ENCODE peak calls at places on chromosomes 4 and X, in nine cellular contexts. T is upper lobe of right lung; F is esophagus muscularis mucosa; W is HCT116; V is mammary epithelial cell; Q is SK-N-SH; G is cardiac muscle cell; D is naive thymus-derived CD4-positive, alpha-beta T cell; U is OCI-LY7. P is an unnamed sample. For H3K4me1, the result is how much of the 10 kb centered on the place peaks cover.

GRCh38 chr4:105181259-105181658 is 34.6 kb downstream of the TET2 start:
- DNase-seq in T (no peak), F (no peak), W (no peak), V (no peak), Q (no peak), G (no peak), D (no peak), U (no peak), P (no peak)

GRCh38 chr4:54440394-54441223 is 211.5 kb downstream of the PDGFRA start:
- DNase-seq in T (no peak), F (no peak), W (peak), V (peak), Q (peak), G (no peak), D (no peak), U (peak), P (peak)

GRCh38 chr4:38162240-38162784 is 202.1 kb downstream of the PTTG2 start:
- DNase-seq in T (no peak), F (no peak), W (peak), V (peak), Q (peak), G (no peak), D (no peak), U (no peak), P (peak)

GRCh38 chr4:171676555-171677215 is 136.5 kb upstream of the GALNTL6 start:
- DNase-seq in T (no peak), F (no peak), W (no peak), V (no peak), Q (no peak), G (no peak), D (no peak), U (peak), P (no peak)

GRCh38 chrX:124346064-124346876 is at the start of gene SH2D1A:
- DNase-seq in T (no peak), F (no peak), W (no peak), V (no peak), Q (no peak), G (no peak), D (peak), U (peak), P (no peak)

GRCh38 chr4:47525154-47525819 is 40.2 kb downstream of the ATP10D start:
- DNase-seq in T (no peak), F (no peak), W (peak), V (peak), Q (no peak), G (no peak), D (no peak), U (no peak), P (peak)

GRCh38 chr4:123671633-123672404 is 275.2 kb downstream of the SPRY1 start:
- DNase-seq in T (no peak), F (no peak), W (no peak), V (no peak), Q (no peak), G (no peak), D (no peak), U (no peak), P (no peak)

GRCh38 chr4:87117051-87117729 is 103.2 kb downstream of the KLHL8 start:
- DNase-seq in T (no peak), F (no peak), W (no peak), V (no peak), Q (no peak), G (no peak), D (no peak), U (no peak), P (no peak)

GRCh38 chr4:3217266-3217665 is 31.7 kb upstream of the MSANTD1 start:
- DNase-seq in T (no peak), F (no peak), W (no peak), V (no peak), Q (no peak), G (no peak), D (no peak), U (no peak), P (no peak)

GRCh38 chr4:4347585-4347984 is 39.3 kb upstream of the NSG1 start:
- DNase-seq in T (no peak), F (no peak), W (no peak), V (no peak), Q (no peak), G (no peak), D (no peak), U (peak), P (no peak)

GRCh38 chr4:82753238-82753637 is 45.4 kb downstream of the SCD5 start:
- DNase-seq in T (no peak), F (no peak), W (no peak), V (peak), Q (peak), G (peak), D (no peak), U (no peak), P (no peak)

GRCh38 chr4:132614682-132615081 is 534.4 kb upstream of the PCDH10 start:
- DNase-seq in T (no peak), F (no peak), W (no peak), V (no peak), Q (no peak), G (no peak), D (no peak), U (peak), P (no peak)

GRCh38 chr4:4247711-4248035 is 350 bp downstream of the TMEM128 start:
- DNase-seq in T (no peak), F (no peak), W (no peak), V (no peak), Q (no peak), G (no peak), D (no peak), U (no peak), P (no peak)

GRCh38 chr4:91688413-91688812 is 615.4 kb upstream of the GRID2 start:
- DNase-seq in T (no peak), F (no peak), W (peak), V (no peak), Q (no peak), G (no peak), D (no peak), U (no peak), P (no peak)

GRCh38 chrX:38282044-38282443 is 45.3 kb downstream of the RPGR start:
- DNase-seq in T (no peak), F (no peak), W (no peak), V (no peak), Q (no peak), G (peak), D (no peak), U (peak), P (no peak)

DNA sequence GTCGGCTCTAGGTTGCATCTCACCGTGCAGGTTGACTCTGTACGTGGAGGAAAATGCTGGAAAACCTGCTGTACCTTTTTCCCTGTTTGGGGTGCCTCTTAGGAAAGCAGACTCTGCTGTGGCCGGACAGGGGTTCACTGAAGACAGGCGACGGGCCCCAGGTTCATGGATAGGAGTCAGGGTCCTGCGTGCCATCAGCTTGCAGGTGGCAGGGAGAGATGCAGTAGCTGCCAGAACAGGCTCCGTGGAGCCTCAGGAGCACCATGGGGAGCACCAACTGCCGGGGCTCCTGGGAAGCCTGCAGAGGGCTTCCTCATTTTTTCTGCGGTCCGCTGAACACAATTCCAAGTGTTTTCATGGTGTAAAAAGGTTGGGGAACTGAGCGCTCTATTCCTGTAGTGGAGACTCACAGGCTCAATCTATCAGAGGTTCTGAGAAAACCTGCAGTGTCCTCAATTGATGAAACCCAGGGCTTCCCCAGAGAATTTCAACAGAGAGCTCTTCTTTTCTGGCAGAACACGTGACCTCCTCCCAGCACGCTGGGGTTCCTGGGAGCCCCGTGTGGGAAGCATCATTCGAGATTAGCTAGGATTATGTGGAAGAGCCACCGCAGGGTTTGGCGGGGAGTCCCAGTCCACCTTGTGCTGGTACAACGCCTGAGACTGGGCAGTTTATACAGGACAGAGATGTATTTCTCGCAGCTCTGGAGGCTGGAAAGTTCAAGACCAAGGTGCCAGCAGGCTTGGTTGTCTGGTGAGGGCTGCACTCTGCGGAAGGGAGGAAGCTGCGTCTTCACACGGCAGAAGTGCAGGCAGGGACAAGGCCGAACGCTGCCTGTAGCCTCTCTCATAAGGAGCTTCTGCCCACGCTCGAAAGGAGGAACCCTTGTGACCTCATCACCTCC is 1.6 kb downstream of the HTRA3 start:
- DNase-seq in T (no peak), F (no peak), W (no peak), V (no peak), Q (no peak), G (no peak), D (no peak), U (no peak), P (no peak)
- H3K4me1 ChIP-seq in T (under half), F (half or more), W (under half), V (under half), Q (under half), G (under half), D (under half), U (under half), P (under half)

DNA sequence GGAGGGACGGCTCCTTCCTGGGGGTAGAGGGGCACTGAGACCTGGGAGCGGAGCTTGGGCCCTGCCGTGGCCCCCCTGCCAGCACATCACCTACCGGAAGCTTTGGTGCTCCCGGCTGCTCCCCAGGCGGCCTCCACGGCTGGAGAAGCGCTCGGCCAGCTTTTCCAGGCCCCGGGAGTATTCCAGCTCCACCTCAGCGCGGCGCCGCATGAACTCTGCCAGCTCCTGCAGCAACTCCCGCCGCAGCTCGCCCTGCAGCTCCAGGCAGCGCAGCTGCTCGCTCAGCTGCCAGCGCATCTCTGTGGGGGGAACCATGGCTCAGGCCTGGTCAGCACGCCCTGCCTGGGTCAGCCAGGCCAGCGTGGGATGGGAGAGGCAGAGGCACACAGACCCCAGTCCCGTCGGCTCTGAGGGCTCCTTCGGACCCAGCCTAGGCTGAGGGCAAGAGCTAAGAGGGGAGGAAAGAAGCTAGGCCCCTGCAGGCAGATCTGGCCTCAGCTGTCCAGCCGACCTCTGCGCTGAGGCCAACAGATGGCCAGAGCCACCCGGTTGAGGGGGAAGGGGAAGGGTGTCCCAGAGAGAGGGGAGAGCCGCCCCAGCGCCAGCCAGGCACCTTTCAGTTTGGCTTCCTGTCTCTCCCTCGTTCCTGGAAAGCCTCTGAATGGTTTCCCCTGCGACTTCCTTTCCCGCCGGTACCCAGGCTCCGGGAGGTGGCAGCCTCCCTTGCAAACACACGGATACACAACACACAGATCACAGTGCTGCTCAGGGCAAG is 4.4 kb downstream of the ARHGAP4 start:
- DNase-seq in T (no peak), F (no peak), W (no peak), V (no peak), Q (peak), G (no peak), D (no peak), U (no peak), P (no peak)
- H3K4me1 ChIP-seq in T (under half), F (under half), W (under half), V (under half), Q (under half), G (under half), D (under half), U (under half), P (under half)

GRCh38 chr4:153394945-153395344 is 50.5 kb downstream of the MND1 start:
- DNase-seq in T (no peak), F (no peak), W (no peak), V (no peak), Q (no peak), G (no peak), D (no peak), U (no peak), P (no peak)
- H3K4me1 ChIP-seq in T (under half), F (under half), W (under half), V (under half), Q (under half), G (under half), D (under half), U (under half), P (under half)

DNA sequence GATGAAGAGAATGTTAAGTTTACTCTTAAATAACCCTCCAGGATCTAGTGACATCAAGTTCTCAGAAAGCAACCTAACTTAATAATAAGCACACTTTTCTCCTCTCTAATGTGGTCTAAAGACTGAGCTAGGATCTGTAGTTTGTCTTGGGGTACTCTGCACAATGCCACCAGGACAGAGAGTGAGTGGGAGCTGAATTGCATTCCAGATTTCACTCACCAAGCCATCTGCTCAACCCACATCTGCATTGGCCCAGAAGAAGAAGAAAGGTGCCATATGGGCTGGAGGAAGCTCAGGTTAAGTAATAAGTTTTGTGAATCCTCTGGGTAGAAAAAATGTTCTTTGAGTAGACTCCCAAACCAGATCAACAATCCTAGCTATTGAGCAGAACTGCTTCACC is 384.6 kb downstream of the PPP3CA start:
- DNase-seq in T (no peak), F (no peak), W (no peak), V (no peak), Q (no peak), G (no peak), D (no peak), U (no peak), P (no peak)
- H3K4me1 ChIP-seq in T (under half), F (under half), W (under half), V (under half), Q (under half), G (under half), D (under half), U (under half), P (under half)

GRCh38 chr4:41853973-41854372 is 81.3 kb upstream of the TMEM33 start:
- DNase-seq in T (no peak), F (no peak), W (no peak), V (no peak), Q (no peak), G (no peak), D (no peak), U (no peak), P (no peak)
- H3K4me1 ChIP-seq in T (under half), F (under half), W (under half), V (under half), Q (under half), G (under half), D (under half), U (under half), P (under half)

DNA sequence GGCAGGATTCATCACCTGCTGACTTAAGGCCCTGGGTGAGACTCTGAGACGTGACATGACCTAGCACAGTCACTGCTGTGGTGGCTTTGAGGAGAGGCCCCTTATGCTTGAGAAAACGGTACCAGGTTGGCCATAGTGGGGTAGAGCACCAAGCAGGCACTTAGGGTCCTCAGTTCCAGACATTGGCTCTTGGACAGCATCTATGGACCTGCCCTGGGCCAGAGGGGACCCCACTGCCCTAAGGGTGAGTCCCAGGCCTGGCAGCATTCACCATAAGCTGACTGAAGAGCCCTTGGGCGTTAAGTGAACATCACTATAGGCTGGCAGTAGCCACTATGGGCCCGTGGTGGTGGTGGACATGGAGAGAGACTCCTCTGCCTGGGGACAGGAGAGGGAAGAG is 78.7 kb downstream of the FNIP2 start:
- DNase-seq in T (no peak), F (no peak), W (no peak), V (no peak), Q (no peak), G (no peak), D (no peak), U (no peak), P (no peak)
- H3K4me1 ChIP-seq in T (under half), F (under half), W (under half), V (under half), Q (under half), G (under half), D (under half), U (under half), P (under half)

DNA sequence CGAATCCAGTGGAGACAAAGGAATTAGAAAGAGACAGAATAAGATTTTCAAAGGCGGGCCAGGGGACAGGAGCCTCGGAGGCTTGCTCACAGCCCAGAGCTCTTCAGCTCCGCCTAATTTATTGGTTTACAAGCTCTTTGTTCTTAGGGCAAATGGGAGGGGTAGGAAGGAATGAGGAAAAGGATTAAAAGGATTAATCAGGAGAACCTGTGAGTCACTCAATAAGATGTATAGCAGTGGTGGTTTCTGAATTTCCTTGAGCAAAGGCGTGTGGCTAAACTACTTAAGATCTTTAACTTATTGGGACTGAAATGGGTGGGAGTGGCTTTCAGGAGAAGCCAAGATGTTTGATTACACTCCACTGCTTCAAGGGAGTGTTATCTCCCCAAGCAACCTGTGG is 456.0 kb upstream of the SPANXN1 start:
- DNase-seq in T (no peak), F (no peak), W (no peak), V (peak), Q (no peak), G (no peak), D (no peak), U (no peak), P (no peak)
- H3K4me1 ChIP-seq in T (under half), F (under half), W (under half), V (under half), Q (under half), G (under half), D (under half), U (under half), P (under half)

DNA sequence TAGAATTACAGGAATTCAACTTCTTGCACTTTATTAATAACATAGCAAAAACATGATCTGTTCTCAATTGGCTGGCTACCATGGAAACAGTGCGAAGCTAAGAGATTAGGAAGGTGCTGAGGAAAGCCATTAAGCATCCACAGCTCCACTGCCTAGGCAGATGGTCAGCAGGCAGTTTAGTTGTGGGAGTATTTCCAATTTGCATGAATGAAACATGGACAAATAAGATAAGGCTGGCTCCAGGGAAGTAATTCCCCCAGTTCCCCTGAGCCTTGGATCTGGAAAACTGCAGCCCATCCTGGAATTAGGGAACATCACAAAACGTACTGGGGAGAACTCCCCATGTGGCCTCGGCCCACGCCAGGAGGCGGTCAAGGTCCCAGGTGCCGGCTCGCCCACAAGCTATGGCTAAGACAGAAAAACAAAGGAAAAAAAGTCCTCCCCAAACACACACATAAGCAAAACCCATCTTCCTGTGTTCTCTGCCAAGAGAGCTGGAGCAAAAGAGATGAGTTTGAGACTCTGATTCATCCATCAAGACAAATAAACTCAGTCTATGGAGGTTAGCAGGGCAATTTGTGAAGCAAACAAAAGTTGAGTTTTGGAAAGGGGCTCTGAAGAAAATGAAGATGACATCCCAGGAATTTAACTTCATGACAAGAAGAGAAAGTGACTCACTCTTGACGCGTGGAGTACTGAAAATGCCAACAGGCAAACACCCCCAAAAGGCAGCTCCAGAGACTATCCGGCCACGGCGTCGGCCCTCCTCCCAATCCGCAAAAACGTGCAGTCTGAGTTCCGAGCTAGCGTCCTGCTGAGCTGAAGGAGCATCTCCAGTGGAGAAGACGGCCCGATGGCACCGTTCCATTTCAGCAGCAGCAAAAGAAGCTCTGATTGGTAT is 45.1 kb downstream of the IGFBP7 start:
- DNase-seq in T (no peak), F (no peak), W (no peak), V (no peak), Q (peak), G (no peak), D (no peak), U (no peak), P (peak)
- H3K4me1 ChIP-seq in T (under half), F (half or more), W (under half), V (under half), Q (under half), G (under half), D (under half), U (under half), P (half or more)

P was measured in SJSA1.